ENCODE peak calls at places on chromosome 11, in eight cellular contexts. L is Ammon's horn; E is HEK293T; S is stimulated activated CD8-positive, alpha-beta memory T cell treated with anti-CD3 and anti-CD28 coated beads, Interleukin-4, amount 100 ng/mL, for 24 hours; U is islet precursor cell; C is mucosa of gallbladder; N is activated naive CD4-positive, alpha-beta T cell treated with anti-CD3 and anti-CD28 coated beads for 36 hours; O is sigmoid colon. B is an unnamed sample.

GRCh38 chr11:10762913-10763421 is 11.9 kb downstream of the CTR9 start:
- DNase-seq in E (no peak), O (no peak), N (no peak), C (no peak), U (no peak), L (no peak), S (no peak), B (no peak)

GRCh38 chr11:12028303-12028702 is 19.9 kb upstream of the DKK3 start:
- DNase-seq in L (no peak), N (no peak), E (no peak), C (no peak), S (no peak), O (no peak), U (no peak), B (no peak)

GRCh38 chr11:62931501-62932278 is 10.5 kb upstream of the CHRM1 start:
- DNase-seq in E (no peak), O (no peak), N (no peak), C (no peak), U (no peak), S (no peak), L (peak; percentile 67), B (no peak)

GRCh38 chr11:72426758-72427157 is 7.6 kb downstream of the CLPB start:
- DNase-seq in C (no peak), N (no peak), L (no peak), S (no peak), O (peak; percentile 9), U (peak; percentile 43), E (no peak), B (no peak)

GRCh38 chr11:57641426-57641825 is 8.3 kb downstream of the YPEL4 start:
- DNase-seq in L (peak; percentile 71), O (no peak), C (no peak), N (peak; percentile 48), S (no peak), E (peak; percentile 49), U (no peak), B (peak; percentile 43)

GRCh38 chr11:123301696-123302400 is 106.8 kb upstream of the CLMP start:
- DNase-seq in L (peak; percentile 72), O (peak; percentile 69), U (peak; percentile 92), S (peak; percentile 53), N (peak; percentile 82), E (peak; percentile 88), C (peak; percentile 39), B (peak; percentile 34)

GRCh38 chr11:65506770-65507485 is 8.1 kb downstream of the MALAT1 start:
- DNase-seq in N (peak; percentile 80), C (no peak), S (no peak), U (peak; percentile 95), O (peak; percentile 85), E (no peak), L (peak; percentile 53), B (peak; percentile 77)

GRCh38 chr11:29025001-29025400 is 916.8 kb downstream of the METTL15 start:
- DNase-seq in N (no peak), S (no peak), O (no peak), U (no peak), C (no peak), E (no peak), L (no peak), B (no peak)

GRCh38 chr11:2554338-2555240 is 109.8 kb downstream of the KCNQ1 start:
- DNase-seq in E (no peak), S (no peak), O (peak; percentile 51), C (no peak), U (no peak), N (peak; percentile 1), L (no peak), B (no peak)

GRCh38 chr11:70661763-70662501 is 263.6 kb downstream of the CTTN start:
- DNase-seq in U (peak; percentile 69), E (no peak), S (no peak), N (no peak), O (no peak), C (no peak), L (peak; percentile 59), B (peak; percentile 45)

GRCh38 chr11:44133335-44133946 is 38.0 kb downstream of the EXT2 start:
- DNase-seq in E (peak; percentile 51), N (no peak), C (no peak), L (peak; percentile 42), S (no peak), U (no peak), O (no peak), B (no peak)

GRCh38 chr11:110431212-110432073 is 1.7 kb downstream of the FDX1 start:
- DNase-seq in O (no peak), N (peak; percentile 12), E (no peak), U (no peak), L (no peak), S (no peak), C (no peak), B (peak; percentile 13)

GRCh38 chr11:78595431-78596130 is 20.9 kb upstream of the NARS2 start:
- DNase-seq in U (peak; percentile 65), E (no peak), S (no peak), C (no peak), L (no peak), O (no peak), N (no peak), B (no peak)

GRCh38 chr11:121416909-121417567 is 35.1 kb upstream of the SORL1 start:
- DNase-seq in E (no peak), N (peak; percentile 64), L (peak; percentile 82), C (peak; percentile 86), S (no peak), U (no peak), O (peak; percentile 93), B (peak; percentile 55)

B was measured in putamen.